ENCODE peak calls at places on chromosomes 2 and 18, in ten cellular contexts. W is A549, Q is SK-N-SH, M is sigmoid colon, K is stomach, U is suprapubic skin, I is HepG2, L is tibial nerve, V is ovary, Z is transverse colon. R is an unnamed sample. For H3K9me3, the result is how much of the 10 kb centered on the place peaks cover.

GRCh38 chr2:232336241-232336736 is 42.3 kb upstream of the ALPP start:
- DNase-seq in W (no peak), Q (no peak), M (peak), K (peak), U (peak), I (no peak), L (peak), V (no peak), Z (peak), R (no peak)

GRCh38 chr2:166932032-166932431 is 43.8 kb downstream of the XIRP2 start:
- DNase-seq in W (no peak), Q (no peak), M (no peak), K (no peak), U (no peak), I (no peak), L (no peak), V (no peak), Z (no peak), R (no peak)

GRCh38 chr2:85865539-85866164 is 23.1 kb downstream of the ST3GAL5 start:
- DNase-seq in W (no peak), Q (no peak), M (no peak), K (no peak), U (no peak), I (no peak), L (no peak), V (no peak), Z (no peak), R (no peak)

GRCh38 chr2:68764781-68765385 is 30.3 kb downstream of the ARHGAP25 start:
- DNase-seq in W (no peak), Q (no peak), M (no peak), K (no peak), U (no peak), I (no peak), L (no peak), V (no peak), Z (no peak), R (no peak)

GRCh38 chr2:151302879-151303278 is 13.4 kb upstream of the NMI start:
- DNase-seq in W (peak), Q (no peak), M (no peak), K (no peak), U (no peak), I (no peak), L (no peak), V (no peak), Z (no peak), R (no peak)

GRCh38 chr2:158733430-158733755 is 61.7 kb upstream of the DAPL1 start:
- DNase-seq in W (no peak), Q (no peak), M (no peak), K (no peak), U (no peak), I (no peak), L (no peak), V (no peak), Z (no peak), R (no peak)

GRCh38 chr2:4258563-4258962 is 555.2 kb downstream of the DCDC2C start:
- DNase-seq in W (peak), Q (no peak), M (no peak), K (no peak), U (no peak), I (peak), L (no peak), V (no peak), Z (no peak), R (no peak)

GRCh38 chr18:11219571-11219970 is 70.2 kb upstream of the PIEZO2 start:
- DNase-seq in W (no peak), Q (no peak), M (no peak), K (no peak), U (no peak), I (no peak), L (no peak), V (no peak), Z (no peak), R (no peak)

GRCh38 chr2:224145751-224146355 is 106.8 kb upstream of the SERPINE2 start:
- DNase-seq in W (peak), Q (no peak), M (no peak), K (no peak), U (no peak), I (peak), L (no peak), V (no peak), Z (peak), R (no peak)

GRCh38 chr18:26556573-26556972 is 8.2 kb upstream of the KCTD1 start:
- DNase-seq in W (no peak), Q (no peak), M (no peak), K (no peak), U (no peak), I (no peak), L (no peak), V (no peak), Z (no peak), R (no peak)

GRCh38 chr2:111676423-111676822 is 207.6 kb downstream of the ANAPC1 start:
- DNase-seq in W (no peak), Q (no peak), M (no peak), K (no peak), U (no peak), I (no peak), L (no peak), V (no peak), Z (no peak), R (no peak)

GRCh38 chr2:27428978-27429541 is 629 bp downstream of the NRBP1 start:
- DNase-seq in W (peak), Q (peak), M (peak), K (peak), U (peak), I (peak), L (peak), V (peak), Z (peak), R (peak)

GRCh38 chr18:9824862-9825479 is 60.8 kb upstream of the TXNDC2 start:
- DNase-seq in W (no peak), Q (no peak), M (no peak), K (no peak), U (no peak), I (no peak), L (no peak), V (no peak), Z (no peak), R (no peak)

GRCh38 chr2:230980468-230980867 is 15.5 kb upstream of the SPATA3 start:
- DNase-seq in W (no peak), Q (no peak), M (no peak), K (no peak), U (no peak), I (no peak), L (no peak), V (no peak), Z (no peak), R (no peak)

GRCh38 chr18:13680612-13681011 is 45.7 kb downstream of the FAM210A start:
- DNase-seq in W (peak), Q (peak), M (no peak), K (no peak), U (no peak), I (peak), L (no peak), V (no peak), Z (no peak), R (no peak)

GRCh38 chr2:75602724-75603342 is 42.1 kb upstream of the EVA1A start:
- DNase-seq in W (peak), Q (no peak), M (no peak), K (no peak), U (no peak), I (no peak), L (no peak), V (no peak), Z (no peak), R (peak)

GRCh38 chr2:132460781-132461180 is 44.2 kb downstream of the GPR39 start:
- DNase-seq in W (no peak), Q (no peak), M (no peak), K (no peak), U (no peak), I (no peak), L (no peak), V (no peak), Z (no peak), R (no peak)

GRCh38 chr2:40384714-40385113 is 67.2 kb downstream of the SLC8A1 start:
- DNase-seq in W (no peak), Q (no peak), M (no peak), K (no peak), U (no peak), I (no peak), L (no peak), V (no peak), Z (no peak), R (no peak)

GRCh38 chr2:54240515-54241219 is 15.4 kb downstream of the TSPYL6 start:
- DNase-seq in W (no peak), Q (no peak), M (peak), K (no peak), U (no peak), I (no peak), L (peak), V (no peak), Z (no peak), R (no peak)

GRCh38 chr18:79248495-79249078 is 147.1 kb upstream of the NFATC1 start:
- DNase-seq in W (no peak), Q (no peak), M (no peak), K (no peak), U (no peak), I (no peak), L (no peak), V (no peak), Z (no peak), R (no peak)
- TF ChIP-seq EP300 in W (no peak), Q (no peak), M (no peak), K (no peak), U (no peak), I (no peak), L (no peak), V (no peak), Z (no peak), R (no peak)

GRCh38 chr2:2744958-2745715 is 414.1 kb upstream of the MYT1L start:
- DNase-seq in W (no peak), Q (no peak), M (no peak), K (no peak), U (no peak), I (no peak), L (no peak), V (no peak), Z (no peak), R (no peak)

GRCh38 chr2:2746731-2747130 is 415.7 kb upstream of the MYT1L start:
- DNase-seq in W (no peak), Q (no peak), M (no peak), K (no peak), U (no peak), I (no peak), L (no peak), V (no peak), Z (no peak), R (no peak)

GRCh38 chr2:2748399-2749205 is 417.5 kb upstream of the MYT1L start:
- DNase-seq in W (no peak), Q (no peak), M (no peak), K (no peak), U (no peak), I (no peak), L (no peak), V (no peak), Z (no peak), R (no peak)

GRCh38 chr2:2749206-2749598 is 418.1 kb upstream of the MYT1L start:
- DNase-seq in W (no peak), Q (no peak), M (no peak), K (no peak), U (no peak), I (no peak), L (no peak), V (no peak), Z (no peak), R (no peak)

DNA sequence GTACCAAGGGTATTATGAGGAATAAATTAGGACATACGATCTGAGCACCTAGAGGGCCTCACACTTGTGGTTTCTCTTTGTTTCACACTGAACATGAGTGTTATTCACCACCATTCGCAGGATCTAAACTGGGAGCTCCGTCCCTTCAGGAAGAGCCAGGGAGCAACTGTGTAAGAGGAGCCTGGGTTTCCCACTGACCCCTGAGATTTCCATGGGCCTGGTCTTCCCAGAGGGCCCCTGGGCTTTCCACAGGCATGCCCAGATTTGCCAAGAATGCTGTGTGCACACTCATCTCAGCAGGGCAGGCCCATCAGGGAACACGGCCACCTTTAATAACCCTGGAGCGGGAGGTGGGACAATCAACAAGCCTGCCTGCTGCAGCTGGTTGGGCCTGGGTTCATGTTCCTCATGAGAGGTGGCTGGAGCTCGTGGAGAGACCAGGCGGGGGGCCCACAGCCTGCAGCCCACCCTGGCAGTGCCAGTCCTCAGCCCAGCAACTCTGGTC is 416.8 kb upstream of the MYT1L start:
- DNase-seq in W (no peak), Q (no peak), M (no peak), K (no peak), U (no peak), I (no peak), L (no peak), V (no peak), Z (no peak), R (no peak)
- H3K9me3 ChIP-seq in W (under half), Q (under half), M (under half), K (under half), U (under half), I (under half), L (under half), V (under half), Z (under half), R (under half)

DNA sequence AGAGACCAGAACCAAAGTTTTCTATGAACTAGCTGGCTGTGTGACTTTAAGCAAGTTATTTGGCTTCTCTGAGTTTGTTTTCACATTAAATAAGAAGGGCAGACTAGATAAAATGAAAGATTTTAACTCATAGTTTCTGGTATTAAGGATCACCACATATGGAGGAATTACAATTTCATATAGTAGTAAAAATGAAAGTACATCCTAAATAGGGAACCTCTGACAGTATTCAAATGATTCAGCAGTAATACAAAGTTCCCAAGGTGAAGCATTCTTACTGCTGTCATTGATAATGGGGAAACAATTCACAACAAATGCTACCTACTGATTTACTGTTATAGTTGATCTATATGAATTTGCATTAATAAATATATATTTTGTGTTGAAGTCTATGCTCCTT is 170.3 kb upstream of the VRK2 start:
- DNase-seq in W (no peak), Q (no peak), M (no peak), K (no peak), U (no peak), I (no peak), L (no peak), V (no peak), Z (no peak), R (no peak)
- TF ChIP-seq CTCF in W (no peak), Q (no peak), M (no peak), K (no peak), U (no peak), I (no peak), L (no peak), V (no peak), Z (no peak), R (no peak)

GRCh38 chr2:181902625-181903024 is 11.1 kb downstream of the ITPRID2 start:
- DNase-seq in W (no peak), Q (no peak), M (no peak), K (no peak), U (no peak), I (no peak), L (no peak), V (no peak), Z (no peak), R (no peak)

GRCh38 chr2:181896286-181896685 is 4.8 kb downstream of the ITPRID2 start:
- DNase-seq in W (no peak), Q (no peak), M (no peak), K (no peak), U (no peak), I (no peak), L (no peak), V (no peak), Z (no peak), R (no peak)

GRCh38 chr2:181895788-181896187 is 4.3 kb downstream of the ITPRID2 start:
- DNase-seq in W (no peak), Q (no peak), M (no peak), K (no peak), U (no peak), I (no peak), L (no peak), V (no peak), Z (no peak), R (no peak)

GRCh38 chr2:181904022-181904632 is 12.6 kb downstream of the ITPRID2 start:
- DNase-seq in W (peak), Q (peak), M (no peak), K (no peak), U (no peak), I (peak), L (no peak), V (no peak), Z (no peak), R (no peak)

GRCh38 chr2:181900007-181900651 is 8.6 kb downstream of the ITPRID2 start:
- DNase-seq in W (no peak), Q (no peak), M (no peak), K (no peak), U (no peak), I (peak), L (no peak), V (no peak), Z (no peak), R (no peak)
- TF ChIP-seq EP300 in W (no peak), Q (no peak), M (no peak), K (no peak), U (no peak), I (no peak), L (no peak), V (no peak), Z (no peak), R (no peak)

GRCh38 chr2:30826916-30827315 is 19.7 kb upstream of the CAPN13 start:
- DNase-seq in W (no peak), Q (no peak), M (no peak), K (peak), U (no peak), I (no peak), L (no peak), V (no peak), Z (no peak), R (no peak)
- H3K9me3 ChIP-seq in W (under half), Q (under half), M (under half), K (under half), U (under half), I (under half), L (under half), V (under half), Z (under half), R (under half)

DNA sequence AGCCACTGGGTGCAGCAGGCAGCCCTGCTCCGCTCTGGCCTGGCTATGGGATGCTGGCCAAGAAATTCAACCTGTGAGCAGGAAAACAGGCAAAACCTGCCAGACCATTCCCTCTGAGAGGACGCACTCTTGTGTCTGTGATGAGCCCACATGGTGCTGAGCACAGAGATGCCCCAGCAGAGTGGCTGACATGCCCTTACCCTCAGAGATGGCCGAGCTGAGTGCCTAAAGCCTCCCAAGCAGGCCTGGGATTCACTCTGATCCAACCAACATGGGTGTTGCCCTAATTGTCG is 34.3 kb upstream of the TAF1B start:
- DNase-seq in W (no peak), Q (peak), M (peak), K (peak), U (peak), I (no peak), L (no peak), V (no peak), Z (peak), R (no peak)
- TF ChIP-seq CTCF in W (no peak), Q (no peak), M (no peak), K (no peak), U (no peak), I (no peak), L (no peak), V (no peak), Z (no peak), R (no peak)

GRCh38 chr2:56709181-56709580 is 525.4 kb downstream of the CCDC85A start:
- DNase-seq in W (no peak), Q (no peak), M (no peak), K (no peak), U (no peak), I (no peak), L (no peak), V (no peak), Z (no peak), R (no peak)

GRCh38 chr2:56715670-56716069 is 531.9 kb downstream of the CCDC85A start:
- DNase-seq in W (no peak), Q (no peak), M (no peak), K (no peak), U (no peak), I (no peak), L (no peak), V (no peak), Z (no peak), R (no peak)

GRCh38 chr2:56714400-56714799 is 530.6 kb downstream of the CCDC85A start:
- DNase-seq in W (no peak), Q (no peak), M (no peak), K (no peak), U (no peak), I (no peak), L (no peak), V (no peak), Z (no peak), R (no peak)

GRCh38 chr2:56718413-56718812 is 534.6 kb downstream of the CCDC85A start:
- DNase-seq in W (no peak), Q (no peak), M (no peak), K (no peak), U (no peak), I (no peak), L (no peak), V (no peak), Z (no peak), R (no peak)

DNA sequence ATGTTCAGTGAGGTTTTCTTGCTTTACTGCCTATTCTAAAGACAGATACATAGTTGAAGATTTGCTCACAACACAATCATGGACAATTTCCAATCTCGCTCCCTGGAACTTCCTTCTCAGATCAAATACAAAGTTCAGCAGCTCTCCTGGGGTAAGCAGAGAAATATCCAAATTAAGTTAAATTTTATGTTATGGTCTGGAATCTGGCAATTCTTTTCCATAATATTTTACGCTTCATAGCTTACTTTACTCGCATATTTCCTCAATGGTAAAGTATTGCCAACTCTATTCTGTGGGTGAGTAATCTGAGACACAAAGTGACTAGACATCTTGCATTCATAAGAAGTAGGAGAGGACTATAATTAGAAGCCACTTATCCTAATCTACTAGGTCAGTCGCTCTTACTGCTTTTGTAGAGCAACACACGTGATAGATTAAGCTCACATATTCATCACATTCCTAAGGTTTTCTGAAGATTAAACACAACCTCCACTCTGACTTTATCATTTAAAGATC is 529.4 kb downstream of the CCDC85A start:
- DNase-seq in W (no peak), Q (no peak), M (no peak), K (no peak), U (no peak), I (no peak), L (no peak), V (no peak), Z (no peak), R (no peak)
- TF ChIP-seq EP300 in W (no peak), Q (peak), M (no peak), K (no peak), U (no peak), I (no peak), L (no peak), V (no peak), Z (no peak), R (no peak)

GRCh38 chr2:104945211-104945610 is 91.3 kb downstream of the POU3F3 start:
- DNase-seq in W (no peak), Q (no peak), M (no peak), K (no peak), U (no peak), I (no peak), L (no peak), V (no peak), Z (no peak), R (no peak)

GRCh38 chr2:104945866-104946265 is 92.0 kb downstream of the POU3F3 start:
- DNase-seq in W (no peak), Q (no peak), M (no peak), K (no peak), U (no peak), I (no peak), L (no peak), V (no peak), Z (no peak), R (no peak)

GRCh38 chr2:104939570-104940235 is 85.8 kb downstream of the POU3F3 start:
- DNase-seq in W (no peak), Q (no peak), M (no peak), K (no peak), U (no peak), I (no peak), L (no peak), V (no peak), Z (peak), R (no peak)

DNA sequence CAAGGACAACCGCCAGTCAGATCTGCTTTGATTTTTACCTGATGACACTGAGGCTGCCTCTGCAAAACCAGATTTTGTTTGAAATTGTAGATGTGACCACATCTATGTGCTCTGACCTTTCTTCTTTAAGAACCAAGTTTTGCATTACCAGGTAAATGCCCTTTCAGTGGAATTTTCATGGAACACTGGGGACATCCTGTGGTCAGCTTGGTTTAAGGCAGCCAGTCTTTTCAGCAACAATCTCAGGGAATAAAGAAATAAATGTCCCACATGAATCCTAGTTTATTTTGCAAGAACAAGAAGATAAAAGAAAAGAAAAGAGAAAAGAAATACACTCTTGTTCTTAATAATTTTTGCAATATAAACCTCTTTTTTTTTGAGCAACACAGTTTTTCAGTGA is 90.6 kb downstream of the POU3F3 start:
- DNase-seq in W (peak), Q (peak), M (no peak), K (no peak), U (no peak), I (peak), L (no peak), V (no peak), Z (no peak), R (no peak)
- H3K9me3 ChIP-seq in W (under half), Q (under half), M (under half), K (under half), U (under half), I (under half), L (under half), V (under half), Z (under half), R (under half)